ENCODE peak calls at places on chromosomes 3 and 15, in eight cellular contexts. K is right cardiac atrium, U is tibial artery, N is Karpas-422, L is mucosa of descending colon, M is suprapubic skin, O is heart left ventricle, V is DND-41. R is an unnamed sample.

GRCh38 chr15:24763891-24764290 is 88.3 kb downstream of the NPAP1 start:
- DNase-seq in U (no peak), K (no peak), N (no peak), M (no peak), L (no peak), O (no peak), V (no peak), R (no peak)

GRCh38 chr15:42289166-42289565 is 15.9 kb upstream of the TMEM87A start:
- DNase-seq in U (no peak), N (no peak), V (no peak), L (no peak), K (no peak), M (no peak), O (no peak), R (no peak)

GRCh38 chr3:23685484-23686258 is 120.1 kb upstream of the UBE2E1 start:
- DNase-seq in L (peak; percentile 64), U (peak; percentile 90), M (peak; percentile 89), V (no peak), O (peak; percentile 61), K (peak; percentile 60), N (no peak), R (peak; percentile 94)

GRCh38 chr3:149575213-149575961 is 82.4 kb downstream of the WWTR1 start:
- DNase-seq in L (peak; percentile 52), O (peak; percentile 42), M (peak; percentile 71), N (no peak), K (peak; percentile 66), V (no peak), U (peak; percentile 81), R (peak; percentile 33)

GRCh38 chr3:196662033-196662432 is 22.5 kb downstream of the NRROS start:
- DNase-seq in K (no peak), O (no peak), L (no peak), V (no peak), M (no peak), U (no peak), N (no peak), R (no peak)

GRCh38 chr3:177777699-177778098 is 580.4 kb upstream of the TBL1XR1 start:
- DNase-seq in L (peak; percentile 53), O (no peak), V (peak; percentile 61), K (peak; percentile 68), U (peak; percentile 63), M (no peak), N (peak; percentile 77), R (no peak)

GRCh38 chr3:21920431-21920830 is 169.4 kb upstream of the ZNF385D start:
- DNase-seq in U (no peak), M (no peak), V (no peak), L (no peak), N (no peak), K (no peak), O (no peak), R (no peak)

GRCh38 chr3:40309925-40310635 is 573 bp downstream of the EIF1B start:
- DNase-seq in L (no peak), O (peak; percentile 53), N (peak; percentile 60), M (peak; percentile 80), K (no peak), V (peak; percentile 41), U (peak; percentile 76), R (no peak)

GRCh38 chr15:100737214-100737613 is 134.8 kb downstream of the ASB7 start:
- DNase-seq in N (no peak), U (peak; percentile 9), L (no peak), M (no peak), V (no peak), K (no peak), O (no peak), R (no peak)

DNA sequence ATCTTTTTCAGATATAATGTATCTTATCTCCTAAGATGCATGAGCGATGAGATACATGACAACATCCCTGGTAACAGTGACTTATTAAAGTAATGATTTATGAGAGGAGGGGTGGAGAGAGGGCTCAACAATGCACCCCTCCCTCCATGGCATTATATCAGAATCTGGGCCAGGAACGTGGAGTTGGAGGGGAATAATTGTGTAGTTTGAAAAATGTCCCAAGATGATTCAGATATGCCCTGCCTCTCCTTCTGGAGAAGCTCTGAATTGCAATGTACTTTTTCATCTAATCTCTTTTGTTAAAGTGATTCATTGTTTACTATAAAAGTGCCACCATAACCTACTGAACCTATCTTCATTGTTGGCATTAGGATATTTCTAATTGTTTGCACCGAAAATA is 86.5 kb downstream of the FRMD4B start:
- DNase-seq in M (no peak), O (no peak), N (no peak), V (no peak), L (no peak), K (no peak), U (no peak), R (no peak)
- H3K4me1 ChIP-seq in M (peaks cover 8% of the 10 kb centered on the region), O (peaks cover 1% of the 10 kb centered on the region), N (no peaks in the 10 kb centered on the region), V (no peaks in the 10 kb centered on the region), L (no peaks in the 10 kb centered on the region), K (peaks cover 4% of the 10 kb centered on the region), U (peaks cover 3% of the 10 kb centered on the region), R (no peaks in the 10 kb centered on the region)

GRCh38 chr3:195081242-195081963 is 189.6 kb downstream of the XXYLT1 start:
- DNase-seq in O (no peak), U (no peak), K (peak; percentile 31), N (no peak), L (peak; percentile 22), M (no peak), V (no peak), R (no peak)
- H3K4me3 ChIP-seq in O (no peak overlapping the region), U (no peak overlapping the region), K (no peak overlapping the region), N (no peak overlapping the region), L (no peak overlapping the region), M (no peak overlapping the region), V (no peak overlapping the region), R (no peak overlapping the region)

GRCh38 chr3:72892870-72893269 is 5.0 kb downstream of the GXYLT2 start:
- DNase-seq in U (no peak), N (peak; percentile 80), M (no peak), V (peak; percentile 61), O (no peak), K (no peak), L (no peak), R (no peak)
- H3K4me1 ChIP-seq in U (peaks cover 11% of the 10 kb centered on the region), N (peaks cover 10% of the 10 kb centered on the region), M (peaks cover 33% of the 10 kb centered on the region), V (peaks cover 48% of the 10 kb centered on the region), O (peaks cover 8% of the 10 kb centered on the region), K (peaks cover 9% of the 10 kb centered on the region), L (peaks cover 19% of the 10 kb centered on the region), R (peaks cover 12% of the 10 kb centered on the region)

GRCh38 chr3:181707980-181708379 is 3.7 kb upstream of the SOX2 start:
- DNase-seq in O (no peak), M (no peak), K (no peak), N (no peak), U (no peak), V (no peak), L (no peak), R (no peak)

GRCh38 chr3:181712190-181712504 is 422 bp downstream of the SOX2 start:
- DNase-seq in N (no peak), O (no peak), U (no peak), L (no peak), K (no peak), V (no peak), M (no peak), R (no peak)

GRCh38 chr3:181710581-181711255 is 1.0 kb upstream of the SOX2 start:
- DNase-seq in M (no peak), U (no peak), N (no peak), L (no peak), K (no peak), O (no peak), V (no peak), R (no peak)

GRCh38 chr3:181711325-181712135 is at the start of gene SOX2:
- DNase-seq in M (no peak), L (no peak), O (peak; percentile 43), U (no peak), N (peak; percentile 67), K (no peak), V (no peak), R (no peak)

DNA sequence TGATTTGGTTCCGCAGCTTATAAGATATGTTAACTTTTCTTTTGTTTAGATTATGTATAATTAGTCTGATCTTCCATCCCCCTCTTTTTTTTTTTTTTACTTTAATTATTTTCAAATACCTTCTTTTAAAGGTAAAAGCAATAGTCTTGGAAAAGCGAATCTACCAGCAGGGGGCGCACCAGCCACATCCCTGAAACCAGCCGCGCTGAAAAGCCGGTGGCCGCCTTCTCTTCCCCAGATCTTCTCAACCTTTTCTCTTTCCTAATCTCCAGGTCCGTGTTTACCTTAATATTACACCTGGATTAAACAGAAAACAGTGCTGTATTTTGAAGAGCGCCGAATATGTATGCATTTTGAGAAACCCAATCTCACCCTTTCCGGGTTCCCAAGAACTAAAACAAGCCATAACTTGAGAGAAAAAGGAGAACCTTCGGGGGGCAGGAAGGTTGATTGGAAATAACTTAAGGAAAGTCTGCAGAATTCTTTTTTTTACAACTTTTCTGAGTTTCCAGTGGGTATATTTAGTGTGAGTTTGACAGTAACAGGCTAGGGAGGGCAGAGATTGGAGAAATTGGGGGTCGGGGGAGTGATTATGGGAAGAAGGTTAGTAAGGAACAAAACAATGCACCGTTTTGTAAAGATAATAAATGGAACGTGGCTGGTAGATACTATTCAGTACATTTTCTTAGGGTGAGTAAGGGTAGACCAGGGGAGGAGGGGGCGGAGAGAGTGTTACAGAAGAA is 2.0 kb upstream of the SOX2 start:
- DNase-seq in N (peak; percentile 85), M (no peak), V (peak; percentile 65), O (peak; percentile 68), K (peak; percentile 78), L (no peak), U (no peak), R (no peak)
- H3K4me3 ChIP-seq in N (peak overlapping the region; percentile 43), M (no peak overlapping the region), V (no peak overlapping the region), O (no peak overlapping the region), K (peak overlapping the region; percentile 23), L (no peak overlapping the region), U (no peak overlapping the region), R (peak overlapping the region; percentile 47)

DNA sequence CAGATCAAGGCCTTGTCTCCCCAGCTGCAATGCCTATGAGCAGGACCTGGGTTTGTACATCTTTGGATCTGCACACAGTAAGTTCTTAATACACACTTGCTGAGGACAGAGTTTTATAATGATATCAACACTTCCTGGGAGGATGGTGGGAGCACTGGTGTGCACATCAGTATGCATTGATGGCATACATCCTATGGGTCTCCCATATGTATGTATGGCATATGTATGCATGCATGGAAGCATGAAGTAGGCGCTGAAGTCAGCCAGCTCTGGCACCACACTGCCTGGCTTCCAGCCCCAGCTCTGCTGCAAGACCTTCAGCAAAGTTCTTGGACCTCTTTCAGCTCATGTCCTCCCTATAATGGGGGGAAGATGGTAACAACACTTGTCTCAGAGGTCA is 68.2 kb downstream of the MYLK start:
- DNase-seq in U (no peak), M (no peak), O (no peak), N (no peak), V (no peak), L (no peak), K (no peak), R (no peak)
- H3K4me1 ChIP-seq in U (peaks cover 44% of the 10 kb centered on the region), M (peaks cover 23% of the 10 kb centered on the region), O (peaks cover 6% of the 10 kb centered on the region), N (no peaks in the 10 kb centered on the region), V (no peaks in the 10 kb centered on the region), L (no peaks in the 10 kb centered on the region), K (peaks cover 4% of the 10 kb centered on the region), R (peaks cover 66% of the 10 kb centered on the region)